ENCODE peak calls at places on chromosomes 7 and 10, in ten cellular contexts. W, A, K, L, R, F, Y, P, S and E are unnamed samples.

GRCh38 chr7:94492601-94493000 is 17.0 kb upstream of the CASD1 start:
- DNase-seq in W (no peak), A (no peak), K (no peak), L (no peak), R (no peak), F (no peak), Y (no peak), P (no peak), S (no peak), E (no peak)

GRCh38 chr10:26367771-26368170 is 70.4 kb upstream of the APBB1IP start:
- DNase-seq in W (no peak), A (no peak), K (peak), L (peak), R (no peak), F (no peak), Y (no peak), P (no peak), S (no peak), E (no peak)

GRCh38 chr7:128262273-128263028 is 21.4 kb downstream of the LEP start:
- DNase-seq in W (no peak), A (no peak), K (no peak), L (no peak), R (no peak), F (no peak), Y (no peak), P (no peak), S (no peak), E (no peak)

GRCh38 chr10:126277177-126277576 is 111.1 kb downstream of the ADAM12 start:
- DNase-seq in W (no peak), A (no peak), K (peak), L (no peak), R (no peak), F (no peak), Y (no peak), P (no peak), S (no peak), E (no peak)

GRCh38 chr7:23696916-23697441 is 13.0 kb upstream of the STK31 start:
- DNase-seq in W (no peak), A (peak), K (peak), L (peak), R (peak), F (peak), Y (no peak), P (peak), S (peak), E (no peak)

GRCh38 chr7:37944737-37945054 is 24.3 kb downstream of the EPDR1 start:
- DNase-seq in W (no peak), A (no peak), K (no peak), L (no peak), R (no peak), F (no peak), Y (no peak), P (no peak), S (no peak), E (no peak)

GRCh38 chr10:27252267-27253000 is 11.8 kb upstream of the ACBD5 start:
- DNase-seq in W (no peak), A (peak), K (peak), L (no peak), R (no peak), F (peak), Y (no peak), P (no peak), S (peak), E (no peak)

GRCh38 chr7:142645777-142646176 is 103.5 kb upstream of the PRSS1 start:
- DNase-seq in W (no peak), A (no peak), K (no peak), L (no peak), R (no peak), F (no peak), Y (no peak), P (no peak), S (no peak), E (no peak)

GRCh38 chr10:129157185-129157584 is 309.9 kb upstream of the MGMT start:
- DNase-seq in W (no peak), A (no peak), K (no peak), L (no peak), R (no peak), F (no peak), Y (no peak), P (no peak), S (no peak), E (peak)

GRCh38 chr7:93364806-93365205 is 132.6 kb downstream of the VPS50 start:
- DNase-seq in W (no peak), A (no peak), K (no peak), L (no peak), R (no peak), F (no peak), Y (no peak), P (no peak), S (no peak), E (no peak)

GRCh38 chr10:113788604-113789083 is 37.2 kb downstream of the PLEKHS1 start:
- DNase-seq in W (peak), A (no peak), K (no peak), L (peak), R (no peak), F (no peak), Y (peak), P (peak), S (no peak), E (no peak)

GRCh38 chr10:128026620-128027281 is 99.5 kb downstream of the MKI67 start:
- DNase-seq in W (peak), A (no peak), K (no peak), L (no peak), R (no peak), F (no peak), Y (no peak), P (no peak), S (no peak), E (no peak)

GRCh38 chr10:125003901-125004467 is 62.1 kb downstream of the ZRANB1 start:
- DNase-seq in W (peak), A (no peak), K (no peak), L (no peak), R (no peak), F (peak), Y (no peak), P (no peak), S (peak), E (no peak)

GRCh38 chr10:110218627-110219026 is 11.2 kb downstream of the MXI1 start:
- DNase-seq in W (no peak), A (no peak), K (no peak), L (no peak), R (no peak), F (no peak), Y (no peak), P (no peak), S (peak), E (peak)

GRCh38 chr10:71548494-71548846 is 151.8 kb downstream of the CDH23 start:
- DNase-seq in W (no peak), A (no peak), K (no peak), L (peak), R (no peak), F (peak), Y (no peak), P (no peak), S (no peak), E (no peak)

GRCh38 chr10:132539894-132540293 is 2.3 kb downstream of the INPP5A start:
- DNase-seq in W (peak), A (no peak), K (no peak), L (no peak), R (no peak), F (no peak), Y (no peak), P (no peak), S (no peak), E (no peak)

GRCh38 chr7:82358923-82359322 is 84.7 kb downstream of the CACNA2D1 start:
- DNase-seq in W (no peak), A (no peak), K (no peak), L (no peak), R (no peak), F (no peak), Y (no peak), P (no peak), S (no peak), E (no peak)

GRCh38 chr7:28091190-28091589 is 89.4 kb downstream of the JAZF1 start:
- DNase-seq in W (no peak), A (no peak), K (no peak), L (no peak), R (no peak), F (no peak), Y (no peak), P (no peak), S (no peak), E (no peak)

DNA sequence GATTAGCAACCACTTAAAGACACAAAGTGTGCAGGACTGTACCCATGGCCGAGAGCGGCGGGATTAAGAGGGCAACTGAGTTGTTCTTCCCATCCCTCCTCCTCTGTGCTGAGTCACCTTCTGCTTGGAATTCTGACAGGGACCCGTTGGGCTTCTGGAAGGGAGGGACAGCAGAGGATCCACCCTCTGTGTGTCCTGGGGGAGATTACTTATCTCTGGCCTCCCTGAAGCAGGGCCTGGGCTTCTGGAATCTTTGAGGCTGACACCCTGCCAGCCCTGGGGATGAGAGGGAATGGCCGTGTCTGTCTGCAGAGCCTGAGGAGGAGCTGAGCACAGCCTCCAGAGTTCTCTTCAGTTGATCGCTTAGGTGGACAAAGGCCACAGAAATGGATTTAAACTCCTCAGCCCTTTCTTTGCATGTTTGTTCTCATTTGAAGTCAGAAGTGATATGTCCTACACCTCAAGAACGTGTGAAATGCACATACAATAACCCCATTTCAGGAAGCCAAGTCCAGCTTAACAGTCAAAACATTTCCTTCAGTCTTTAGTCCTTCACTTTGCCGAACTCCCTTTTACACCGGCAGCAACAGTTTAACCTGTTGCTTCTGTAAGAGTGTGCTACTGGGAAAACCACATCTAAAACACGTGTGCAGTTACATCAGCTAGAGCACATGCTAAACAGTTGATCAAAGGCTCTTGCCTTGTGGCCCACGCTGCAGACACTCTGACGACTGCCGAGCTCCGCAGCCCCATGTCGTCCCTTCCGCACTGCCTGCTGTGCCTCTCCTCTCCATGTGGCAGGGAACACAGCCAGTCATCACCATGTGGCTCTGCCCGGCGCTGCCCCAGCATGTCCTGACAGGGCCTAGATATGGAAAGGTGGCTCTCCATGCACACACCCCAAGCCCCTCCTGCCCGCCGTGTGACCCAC is 55.7 kb downstream of the IKZF1 start:
- DNase-seq in W (peak), A (peak), K (no peak), L (no peak), R (no peak), F (no peak), Y (no peak), P (no peak), S (peak), E (no peak)
- TF ChIP-seq POLR2AphosphoS5 in W (no peak), A (no peak), K (no peak), L (no peak), R (no peak), F (no peak), Y (no peak), P (no peak), S (peak), E (no peak)

DNA sequence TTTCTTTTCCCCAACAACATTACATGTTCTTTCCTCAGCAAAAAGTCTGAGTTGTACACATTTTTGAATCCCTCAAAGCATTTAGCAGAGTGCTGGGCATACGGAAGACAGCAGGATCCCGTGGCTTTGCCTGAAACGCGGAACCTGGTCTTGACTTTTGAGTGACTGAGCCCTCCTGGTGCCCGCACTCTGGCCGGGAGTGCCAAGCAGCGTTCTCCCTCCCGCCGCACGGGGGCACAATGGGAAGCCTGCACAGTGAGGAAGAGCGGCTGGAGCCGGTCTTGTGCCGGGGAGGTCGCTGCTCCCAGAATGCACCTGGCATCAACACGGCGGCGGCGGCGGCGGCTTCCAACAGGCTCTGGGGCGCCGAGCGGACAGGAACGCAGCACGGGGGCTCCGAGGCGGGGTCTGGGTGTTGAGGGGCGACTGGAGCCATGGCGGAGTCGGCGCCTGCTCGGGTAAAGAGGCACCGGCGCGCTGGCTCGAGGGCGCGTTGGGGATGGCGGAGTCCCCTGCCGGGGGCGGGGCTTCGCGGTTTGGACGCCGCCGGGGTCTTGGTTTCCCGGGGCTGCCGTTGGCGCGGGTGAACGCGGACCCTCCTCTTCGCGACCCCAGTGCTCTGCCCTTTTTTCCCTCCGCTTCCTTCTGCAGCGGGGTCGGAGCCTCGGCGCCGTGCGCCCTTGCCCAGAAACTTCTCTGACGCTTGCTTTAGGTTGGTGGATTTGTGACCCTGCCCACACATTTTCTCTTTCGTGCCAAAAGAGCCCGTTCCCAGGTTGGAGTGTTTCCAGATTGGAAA is at the start of gene ZNF212:
- DNase-seq in W (peak), A (peak), K (peak), L (peak), R (peak), F (peak), Y (peak), P (peak), S (peak), E (peak)
- TF ChIP-seq POLR2AphosphoS5 in W (peak), A (peak), K (peak), L (peak), R (peak), F (no peak), Y (peak), P (peak), S (peak), E (peak)

GRCh38 chr7:73738220-73738611 is 386 bp downstream of the ABHD11 start:
- DNase-seq in W (peak), A (peak), K (peak), L (no peak), R (no peak), F (peak), Y (peak), P (no peak), S (no peak), E (no peak)
- TF ChIP-seq POLR2AphosphoS5 in W (no peak), A (no peak), K (no peak), L (no peak), R (no peak), F (no peak), Y (no peak), P (no peak), S (no peak), E (no peak)

DNA sequence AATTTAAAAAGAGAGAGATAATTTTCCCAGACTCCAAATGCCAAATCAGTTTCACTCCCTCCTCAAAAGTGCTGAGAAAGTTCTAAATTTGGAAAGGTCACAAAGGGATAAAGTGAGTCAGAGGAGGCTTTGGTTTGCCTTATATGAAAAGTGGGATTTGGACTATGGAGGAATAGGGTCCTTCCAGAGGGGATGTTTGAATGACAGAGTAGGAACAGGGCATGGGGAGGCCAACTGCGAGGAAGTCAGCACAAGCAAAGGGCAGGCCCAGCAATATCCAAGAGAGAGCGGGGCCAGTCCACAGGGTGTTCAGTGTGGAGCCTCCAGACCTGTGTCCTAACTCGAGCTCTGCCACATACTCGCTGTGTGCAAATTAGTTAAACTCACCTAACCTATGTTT is 9.8 kb upstream of the FAS start:
- DNase-seq in W (no peak), A (no peak), K (no peak), L (no peak), R (no peak), F (no peak), Y (no peak), P (no peak), S (no peak), E (no peak)
- TF ChIP-seq POLR2AphosphoS5 in W (no peak), A (no peak), K (no peak), L (no peak), R (no peak), F (no peak), Y (no peak), P (no peak), S (no peak), E (no peak)

GRCh38 chr7:42083284-42083683 is 153.7 kb downstream of the GLI3 start:
- DNase-seq in W (no peak), A (no peak), K (no peak), L (no peak), R (no peak), F (no peak), Y (no peak), P (no peak), S (no peak), E (peak)

GRCh38 chr7:42084263-42084662 is 152.7 kb downstream of the GLI3 start:
- DNase-seq in W (no peak), A (no peak), K (no peak), L (no peak), R (no peak), F (no peak), Y (no peak), P (no peak), S (no peak), E (peak)

GRCh38 chr7:42082144-42082543 is 154.9 kb downstream of the GLI3 start:
- DNase-seq in W (peak), A (no peak), K (no peak), L (no peak), R (no peak), F (no peak), Y (no peak), P (no peak), S (no peak), E (no peak)

GRCh38 chr7:42087616-42088015 is 149.4 kb downstream of the GLI3 start:
- DNase-seq in W (no peak), A (no peak), K (no peak), L (no peak), R (no peak), F (no peak), Y (no peak), P (no peak), S (no peak), E (no peak)

DNA sequence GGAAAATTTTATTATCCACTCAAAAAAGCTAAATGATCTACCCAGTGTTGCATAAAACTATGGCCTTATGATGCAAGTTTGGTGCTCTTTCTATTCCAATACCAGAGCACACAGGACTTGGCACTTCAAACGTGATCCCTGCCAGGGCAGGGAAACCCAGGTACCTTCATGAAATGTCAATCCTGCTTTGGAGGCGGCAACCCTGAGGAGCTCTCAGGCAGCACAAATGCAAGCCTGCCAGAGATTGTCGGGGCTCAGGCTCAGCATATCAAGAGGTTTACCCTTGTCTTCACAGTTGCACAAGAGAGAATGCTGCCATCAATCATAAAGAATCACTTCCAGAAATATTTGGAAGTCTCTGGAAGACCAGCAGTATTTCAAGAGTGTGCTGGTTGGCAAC is 151.5 kb downstream of the GLI3 start:
- DNase-seq in W (no peak), A (no peak), K (no peak), L (no peak), R (no peak), F (no peak), Y (no peak), P (no peak), S (no peak), E (peak)
- TF ChIP-seq POLR2AphosphoS5 in W (no peak), A (no peak), K (no peak), L (no peak), R (no peak), F (no peak), Y (no peak), P (no peak), S (no peak), E (no peak)

DNA sequence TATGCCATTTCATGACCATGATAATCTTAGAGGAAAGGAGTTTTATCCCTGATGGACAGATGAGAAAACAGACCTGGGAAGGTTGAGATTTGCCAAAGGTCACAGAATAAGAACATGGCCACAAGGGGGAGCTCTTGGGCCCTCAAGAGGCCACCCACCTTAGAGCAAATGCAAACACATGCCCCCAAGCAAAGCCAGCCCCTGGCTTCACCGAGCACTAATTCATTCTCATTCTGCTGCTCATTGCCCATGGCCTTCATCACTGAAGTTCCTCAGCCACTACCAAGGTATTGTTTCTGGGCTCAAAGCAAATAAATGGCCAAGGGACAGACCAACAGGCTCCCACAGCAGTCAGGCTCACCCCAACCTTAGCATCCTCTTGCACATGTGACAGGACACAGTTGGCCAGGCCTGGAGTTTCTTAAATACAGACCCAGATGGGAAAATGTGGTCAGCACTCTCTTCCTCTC is 44.2 kb downstream of the PDLIM1 start:
- DNase-seq in W (peak), A (peak), K (peak), L (no peak), R (no peak), F (no peak), Y (peak), P (peak), S (peak), E (peak)
- TF ChIP-seq POLR2AphosphoS5 in W (no peak), A (no peak), K (no peak), L (no peak), R (no peak), F (no peak), Y (no peak), P (no peak), S (no peak), E (peak)